ENCODE peak calls at places on chromosomes 5 and 9, in ten cellular contexts. M, A, O, L, Q, I, S, C, E and F are unnamed samples.

GRCh38 chr9:127801955-127802575 is 617 bp upstream of the FPGS start:
- DNase-seq in M (no peak), A (no peak), O (no peak), L (no peak), Q (no peak), I (no peak), S (peak), C (no peak), E (no peak), F (no peak)

GRCh38 chr9:14978022-14979000 is 68.1 kb upstream of the FREM1 start:
- DNase-seq in M (no peak), A (no peak), O (no peak), L (no peak), Q (no peak), I (no peak), S (no peak), C (no peak), E (no peak), F (no peak)

GRCh38 chr9:94745806-94746540 is 19.5 kb downstream of the AOPEP start:
- DNase-seq in M (no peak), A (no peak), O (no peak), L (no peak), Q (no peak), I (no peak), S (no peak), C (no peak), E (no peak), F (no peak)

GRCh38 chr5:52554297-52554696 is 233.4 kb upstream of the ITGA1 start:
- DNase-seq in M (no peak), A (no peak), O (no peak), L (no peak), Q (no peak), I (no peak), S (no peak), C (no peak), E (no peak), F (no peak)

GRCh38 chr9:35489313-35490154 is at the start of gene RUSC2:
- DNase-seq in M (peak), A (peak), O (peak), L (peak), Q (peak), I (peak), S (peak), C (peak), E (peak), F (peak)

GRCh38 chr9:69344459-69344858 is 19.4 kb downstream of the ENTREP1 start:
- DNase-seq in M (no peak), A (no peak), O (no peak), L (no peak), Q (no peak), I (no peak), S (no peak), C (no peak), E (no peak), F (no peak)

GRCh38 chr5:168877132-168877895 is 298.1 kb upstream of the PANK3 start:
- DNase-seq in M (no peak), A (no peak), O (no peak), L (no peak), Q (peak), I (no peak), S (no peak), C (no peak), E (no peak), F (no peak)

GRCh38 chr5:74173260-74173659 is 467.3 kb downstream of the ENC1 start:
- DNase-seq in M (no peak), A (no peak), O (no peak), L (no peak), Q (no peak), I (no peak), S (no peak), C (no peak), E (no peak), F (no peak)

GRCh38 chr9:8287501-8287900 is 487.9 kb upstream of the DMAC1 start:
- DNase-seq in M (no peak), A (no peak), O (no peak), L (no peak), Q (no peak), I (no peak), S (no peak), C (no peak), E (no peak), F (no peak)

GRCh38 chr5:175854231-175855040 is 16.9 kb upstream of the CPLX2 start:
- DNase-seq in M (no peak), A (no peak), O (no peak), L (no peak), Q (peak), I (no peak), S (no peak), C (no peak), E (no peak), F (no peak)

GRCh38 chr5:56176155-56176798 is 56.9 kb downstream of the ANKRD55 start:
- DNase-seq in M (no peak), A (peak), O (peak), L (no peak), Q (no peak), I (no peak), S (peak), C (no peak), E (no peak), F (no peak)

GRCh38 chr5:181140766-181141165 is 6.6 kb upstream of the OR2V2 start:
- DNase-seq in M (no peak), A (no peak), O (no peak), L (no peak), Q (no peak), I (no peak), S (no peak), C (no peak), E (no peak), F (no peak)

GRCh38 chr9:97510797-97511761 is 9.6 kb downstream of the TMOD1 start:
- DNase-seq in M (no peak), A (no peak), O (peak), L (peak), Q (no peak), I (peak), S (peak), C (no peak), E (no peak), F (no peak)

GRCh38 chr9:764105-764524 is 77.4 kb upstream of the DMRT1 start:
- DNase-seq in M (peak), A (peak), O (peak), L (peak), Q (peak), I (peak), S (peak), C (peak), E (no peak), F (peak)

GRCh38 chr5:39209924-39210323 is 9.4 kb downstream of the FYB1 start:
- DNase-seq in M (peak), A (no peak), O (no peak), L (no peak), Q (no peak), I (no peak), S (no peak), C (no peak), E (peak), F (no peak)

GRCh38 chr5:158679221-158679641 is 420.5 kb downstream of the EBF1 start:
- DNase-seq in M (no peak), A (no peak), O (no peak), L (no peak), Q (no peak), I (no peak), S (no peak), C (no peak), E (no peak), F (no peak)

GRCh38 chr5:158682631-158683030 is 417.1 kb downstream of the EBF1 start:
- DNase-seq in M (no peak), A (no peak), O (no peak), L (no peak), Q (no peak), I (no peak), S (no peak), C (no peak), E (no peak), F (no peak)

GRCh38 chr5:158676642-158677489 is 422.9 kb downstream of the EBF1 start:
- DNase-seq in M (no peak), A (no peak), O (no peak), L (no peak), Q (no peak), I (no peak), S (no peak), C (no peak), E (no peak), F (no peak)

GRCh38 chr5:158677490-158677838 is 422.3 kb downstream of the EBF1 start:
- DNase-seq in M (no peak), A (no peak), O (no peak), L (no peak), Q (no peak), I (no peak), S (no peak), C (no peak), E (no peak), F (no peak)
- H3K4me3 ChIP-seq in M (no peak), A (no peak), O (no peak), L (no peak), Q (no peak), I (no peak), S (no peak), C (no peak), E (no peak), F (no peak)

GRCh38 chr5:116037236-116037822 is 5.1 kb downstream of the ARL14EPL start:
- DNase-seq in M (no peak), A (no peak), O (no peak), L (no peak), Q (no peak), I (no peak), S (no peak), C (no peak), E (no peak), F (no peak)
- TF ChIP-seq CTCF in M (no peak), A (no peak), O (no peak), L (no peak), Q (no peak), I (no peak), S (no peak), C (no peak), E (no peak), F (no peak)

GRCh38 chr5:107773479-107773878 is 102.7 kb upstream of the EFNA5 start:
- DNase-seq in M (no peak), A (no peak), O (no peak), L (no peak), Q (no peak), I (no peak), S (no peak), C (no peak), E (no peak), F (no peak)

GRCh38 chr5:107769531-107769930 is 98.8 kb upstream of the EFNA5 start:
- DNase-seq in M (no peak), A (no peak), O (no peak), L (no peak), Q (no peak), I (no peak), S (no peak), C (no peak), E (no peak), F (no peak)

GRCh38 chr5:107771926-107772325 is 101.2 kb upstream of the EFNA5 start:
- DNase-seq in M (no peak), A (no peak), O (no peak), L (no peak), Q (no peak), I (no peak), S (no peak), C (no peak), E (no peak), F (no peak)

GRCh38 chr5:107772418-107773310 is 101.9 kb upstream of the EFNA5 start:
- DNase-seq in M (peak), A (no peak), O (peak), L (no peak), Q (no peak), I (no peak), S (no peak), C (peak), E (no peak), F (no peak)

DNA sequence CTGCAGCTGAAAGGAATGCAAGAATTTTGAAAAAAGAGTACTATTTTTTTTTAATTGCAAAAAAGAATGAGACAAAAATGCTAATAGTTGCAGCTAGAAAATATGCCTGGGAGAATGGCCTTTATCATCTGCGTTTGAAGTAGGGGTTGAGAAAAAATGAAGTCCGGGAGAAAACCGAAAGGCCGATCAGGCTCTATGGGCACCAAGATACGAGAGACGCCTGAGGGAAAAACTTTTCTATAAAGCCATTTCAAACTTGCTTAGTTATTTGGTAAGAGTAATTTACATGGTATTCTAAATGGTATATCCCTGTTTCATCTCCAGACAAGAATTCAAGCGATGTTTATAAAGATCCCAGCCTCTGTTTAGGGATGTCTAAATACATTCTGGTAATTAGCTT is 99.3 kb upstream of the EFNA5 start:
- DNase-seq in M (no peak), A (no peak), O (no peak), L (no peak), Q (no peak), I (no peak), S (no peak), C (no peak), E (no peak), F (no peak)
- H3K4me3 ChIP-seq in M (no peak), A (no peak), O (no peak), L (no peak), Q (no peak), I (no peak), S (no peak), C (no peak), E (no peak), F (no peak)

DNA sequence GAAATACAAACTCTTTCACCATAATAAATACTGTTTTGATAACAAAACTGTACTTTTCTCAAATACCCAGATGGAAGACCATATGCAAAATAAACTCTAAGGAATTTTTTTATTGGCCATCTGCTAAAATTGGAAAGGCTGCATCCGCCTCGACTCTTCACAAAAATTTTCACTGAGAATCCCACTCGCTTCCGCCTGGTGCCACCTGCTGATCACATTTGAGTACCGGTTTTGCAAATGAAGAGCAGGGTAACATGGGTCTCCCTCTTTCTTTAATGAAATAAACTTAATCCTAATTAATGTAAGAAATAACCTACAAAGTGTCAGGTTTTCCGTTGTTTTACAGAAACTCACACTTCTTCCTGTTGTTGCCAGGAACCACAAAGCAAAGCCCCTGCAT is 76.3 kb downstream of the TTLL11 start:
- DNase-seq in M (no peak), A (no peak), O (no peak), L (no peak), Q (no peak), I (no peak), S (no peak), C (no peak), E (no peak), F (no peak)
- TF ChIP-seq CTCF in M (no peak), A (no peak), O (peak), L (peak), Q (peak), I (peak), S (peak), C (peak), E (no peak), F (peak)

GRCh38 chr9:111429175-111429574 is 55.0 kb downstream of the ECPAS start:
- DNase-seq in M (no peak), A (no peak), O (no peak), L (no peak), Q (no peak), I (no peak), S (no peak), C (no peak), E (no peak), F (no peak)
- H3K4me3 ChIP-seq in M (no peak), A (no peak), O (no peak), L (no peak), Q (no peak), I (no peak), S (no peak), C (no peak), E (no peak), F (no peak)

DNA sequence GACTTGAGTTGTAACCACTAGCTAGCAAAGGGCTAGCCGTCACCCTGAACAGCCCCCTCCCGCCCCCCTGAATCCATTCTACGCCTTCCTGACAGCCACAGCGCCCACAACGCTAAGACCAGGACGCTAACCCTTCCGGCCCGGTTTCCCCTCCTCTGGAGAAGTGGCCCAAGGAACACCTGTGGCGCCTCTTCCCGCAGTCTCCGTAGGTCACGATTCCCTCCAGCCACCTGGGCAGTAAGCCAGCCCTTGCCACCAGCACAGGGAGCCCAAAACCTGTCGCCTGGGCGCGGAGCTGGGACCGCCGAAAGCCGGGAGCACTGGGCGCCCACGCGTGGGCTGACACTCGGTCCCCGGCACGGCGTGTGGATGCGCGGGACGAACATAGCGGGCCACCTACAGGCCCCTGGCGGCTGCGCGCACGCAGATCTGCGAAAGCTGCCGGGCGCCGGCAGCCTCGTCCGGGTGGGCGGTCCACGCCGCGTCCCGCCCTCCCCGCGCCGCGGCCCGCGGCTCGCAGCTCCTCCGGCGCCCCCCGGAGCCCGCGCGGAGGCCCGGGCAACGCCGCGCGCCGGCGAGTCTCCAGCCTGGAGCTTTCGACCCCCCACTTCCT is 596 bp downstream of the IRF1 start:
- DNase-seq in M (peak), A (peak), O (peak), L (no peak), Q (peak), I (no peak), S (peak), C (peak), E (peak), F (no peak)
- TF ChIP-seq CTCF in M (peak), A (no peak), O (peak), L (no peak), Q (peak), I (no peak), S (peak), C (peak), E (no peak), F (no peak)

GRCh38 chr5:177440211-177440989 is 6.2 kb upstream of the PRR7 start:
- DNase-seq in M (no peak), A (no peak), O (no peak), L (no peak), Q (no peak), I (no peak), S (no peak), C (no peak), E (no peak), F (no peak)
- H3K4me3 ChIP-seq in M (no peak), A (no peak), O (no peak), L (no peak), Q (no peak), I (no peak), S (no peak), C (no peak), E (no peak), F (no peak)

GRCh38 chr9:93379051-93379450 is 72.4 kb upstream of the FAM120A start:
- DNase-seq in M (no peak), A (no peak), O (no peak), L (no peak), Q (no peak), I (no peak), S (no peak), C (no peak), E (no peak), F (no peak)
- TF ChIP-seq CTCF in M (no peak), A (no peak), O (no peak), L (no peak), Q (no peak), I (no peak), S (no peak), C (no peak), E (no peak), F (no peak)

DNA sequence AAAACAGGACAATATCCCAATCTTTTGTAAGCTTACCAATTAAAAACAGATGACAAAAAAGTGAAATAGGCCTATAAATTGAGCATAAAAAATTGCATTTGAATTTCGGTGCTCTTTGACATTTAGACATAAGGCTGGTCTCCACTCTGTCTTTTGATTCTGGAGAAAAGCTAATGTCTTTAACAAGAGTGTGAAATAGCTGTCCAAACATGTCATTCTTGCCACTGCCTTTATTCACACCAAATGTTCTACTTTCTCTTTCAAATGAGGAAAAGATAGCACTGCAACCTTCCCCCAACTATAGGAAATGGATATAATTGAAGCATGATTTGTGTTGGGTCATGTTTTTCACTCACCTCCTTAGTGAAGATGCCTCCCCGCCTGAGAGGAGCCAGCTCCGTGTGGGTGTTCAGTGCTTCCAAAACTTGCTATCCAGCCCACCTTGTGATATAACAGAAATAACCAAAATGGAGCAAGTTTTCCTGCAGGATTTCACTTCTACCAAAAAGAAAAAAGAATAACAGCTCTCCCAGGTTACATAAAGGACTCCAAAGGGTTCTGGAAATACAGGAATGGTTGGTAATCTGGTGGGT is 55.2 kb upstream of the STK32A start:
- DNase-seq in M (no peak), A (no peak), O (no peak), L (no peak), Q (no peak), I (no peak), S (no peak), C (no peak), E (no peak), F (no peak)
- H3K4me3 ChIP-seq in M (no peak), A (no peak), O (no peak), L (no peak), Q (no peak), I (no peak), S (no peak), C (no peak), E (no peak), F (no peak)

GRCh38 chr9:129720865-129721545 is 31.8 kb downstream of the PTGES start:
- DNase-seq in M (no peak), A (no peak), O (no peak), L (no peak), Q (no peak), I (no peak), S (no peak), C (no peak), E (no peak), F (no peak)
- TF ChIP-seq CTCF in M (no peak), A (no peak), O (no peak), L (peak), Q (no peak), I (no peak), S (no peak), C (no peak), E (no peak), F (no peak)